ENCODE peak calls at places on chromosomes 4 and X, in five cellular contexts. N, D, Q, G and O are unnamed samples. For H3K4me1 and H3K9me3, the result is how much of the 10 kb centered on the place peaks cover.

GRCh38 chr4:3531306-3531886 is 826 bp downstream of the LRPAP1 start:
- DNase-seq in G (peak), D (no peak), N (peak), Q (peak), O (no peak)

GRCh38 chr4:76704133-76704881 is 193.6 kb downstream of the SOWAHB start:
- DNase-seq in N (no peak), G (peak), D (no peak), Q (no peak), O (no peak)

GRCh38 chr4:3127129-3127528 is 52.6 kb downstream of the HTT start:
- DNase-seq in G (no peak), Q (no peak), D (no peak), N (no peak), O (no peak)

GRCh38 chr4:113222431-113222979 is 173.1 kb downstream of the ANK2 start:
- DNase-seq in N (no peak), Q (no peak), G (no peak), D (no peak), O (no peak)

GRCh38 chr4:38681283-38682066 is 17.5 kb downstream of the KLF3 start:
- DNase-seq in N (no peak), Q (no peak), G (peak), D (no peak), O (no peak)

GRCh38 chr4:175308236-175308635 is 390.1 kb downstream of the ADAM29 start:
- DNase-seq in N (no peak), D (no peak), Q (no peak), G (no peak), O (no peak)

GRCh38 chr4:8920289-8920965 is 48.8 kb upstream of the HMX1 start:
- DNase-seq in G (no peak), D (no peak), Q (peak), N (no peak), O (peak)

GRCh38 chr4:187366530-187367279 is 628.9 kb upstream of the ZFP42 start:
- DNase-seq in N (no peak), G (no peak), D (no peak), Q (no peak), O (no peak)

GRCh38 chr4:189941005-189941450 is 356 bp downstream of the FRG1 start:
- DNase-seq in N (no peak), Q (no peak), G (no peak), D (no peak), O (no peak)

GRCh38 chr4:8157944-8158709 is 486 bp downstream of the ABLIM2 start:
- DNase-seq in G (no peak), D (peak), Q (peak), N (no peak), O (no peak)

GRCh38 chr4:14110407-14110806 is 482.9 kb upstream of the BOD1L1 start:
- DNase-seq in N (no peak), D (no peak), Q (no peak), G (peak), O (no peak)

GRCh38 chrX:68997911-68998310 is 167.3 kb downstream of the PJA1 start:
- DNase-seq in G (peak), N (no peak), D (peak), Q (no peak), O (peak)

GRCh38 chr4:3250438-3250955 is 1.5 kb downstream of the MSANTD1 start:
- DNase-seq in Q (peak), D (no peak), N (no peak), G (no peak), O (no peak)

GRCh38 chr4:3522651-3523050 is 9.6 kb downstream of the LRPAP1 start:
- DNase-seq in G (no peak), Q (peak), N (no peak), D (no peak), O (no peak)

GRCh38 chr4:67565284-67565683 is 6.8 kb downstream of the STAP1 start:
- DNase-seq in Q (no peak), G (peak), N (no peak), D (no peak), O (no peak)

GRCh38 chr4:113575391-113575790 is 186.1 kb downstream of the CAMK2D start:
- DNase-seq in G (peak), D (no peak), Q (no peak), N (no peak), O (no peak)

GRCh38 chr4:182242793-182243192 is 409 bp upstream of the TENM3 start:
- DNase-seq in D (no peak), G (peak), Q (no peak), N (no peak), O (no peak)

GRCh38 chrX:151488677-151489076 is 74.8 kb upstream of the PASD1 start:
- DNase-seq in N (peak), D (no peak), G (no peak), Q (no peak), O (no peak)

GRCh38 chr4:170248029-170248428 is 158.3 kb upstream of the AADAT start:
- DNase-seq in G (no peak), Q (no peak), D (no peak), N (no peak), O (no peak)

GRCh38 chrX:34880656-34881055 is 61.9 kb upstream of the FAM47B start:
- DNase-seq in N (no peak), Q (no peak), G (peak), D (no peak), O (no peak)

GRCh38 chr4:10747186-10747585 is 62.6 kb upstream of the CLNK start:
- DNase-seq in N (no peak), Q (no peak), G (no peak), D (no peak), O (no peak)

GRCh38 chrX:13005671-13006473 is 31.0 kb downstream of the TMSB4X start:
- DNase-seq in G (no peak), Q (no peak), D (no peak), N (peak), O (no peak)
- H3K4me1 ChIP-seq in G (under half), Q (under half), D (under half), N (half or more), O (under half)

GRCh38 chr4:137390141-137390540 is 142.2 kb downstream of the PCDH18 start:
- DNase-seq in N (no peak), Q (no peak), G (peak), D (no peak), O (no peak)

GRCh38 chr4:137394000-137394399 is 138.3 kb downstream of the PCDH18 start:
- DNase-seq in G (peak), D (no peak), Q (no peak), N (no peak), O (no peak)

GRCh38 chr4:137387924-137388323 is 144.4 kb downstream of the PCDH18 start:
- DNase-seq in G (peak), N (no peak), Q (no peak), D (no peak), O (no peak)

GRCh38 chr4:137393043-137393442 is 139.3 kb downstream of the PCDH18 start:
- DNase-seq in N (no peak), D (peak), Q (no peak), G (peak), O (no peak)

GRCh38 chr4:137390707-137391106 is 141.6 kb downstream of the PCDH18 start:
- DNase-seq in Q (no peak), N (no peak), D (no peak), G (peak), O (no peak)
- H3K4me3 ChIP-seq in Q (no peak), N (no peak), D (no peak), G (no peak), O (no peak)

DNA sequence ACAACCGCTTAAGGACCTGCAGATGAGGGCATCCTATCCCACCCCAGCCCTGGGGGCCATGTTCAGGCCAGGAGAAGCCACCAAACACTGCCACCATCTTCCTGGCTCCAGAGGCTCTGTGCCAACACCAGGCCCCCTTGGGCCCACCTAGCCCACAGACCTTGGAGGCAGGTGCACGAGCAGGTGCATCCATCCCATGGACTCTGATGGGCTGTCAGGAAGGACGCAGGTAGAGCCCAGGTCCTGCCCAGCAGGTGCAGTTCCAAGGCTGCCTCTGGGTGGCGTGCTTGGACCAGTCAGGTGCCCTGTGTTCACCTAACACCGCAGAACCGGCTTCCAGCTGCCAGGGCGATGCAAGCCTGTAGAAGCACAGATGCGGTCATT is 22.8 kb upstream of the PDE6B start:
- DNase-seq in G (peak), Q (no peak), D (no peak), N (peak), O (no peak)
- H3K9me3 ChIP-seq in G (under half), Q (under half), D (under half), N (under half), O (under half)

DNA sequence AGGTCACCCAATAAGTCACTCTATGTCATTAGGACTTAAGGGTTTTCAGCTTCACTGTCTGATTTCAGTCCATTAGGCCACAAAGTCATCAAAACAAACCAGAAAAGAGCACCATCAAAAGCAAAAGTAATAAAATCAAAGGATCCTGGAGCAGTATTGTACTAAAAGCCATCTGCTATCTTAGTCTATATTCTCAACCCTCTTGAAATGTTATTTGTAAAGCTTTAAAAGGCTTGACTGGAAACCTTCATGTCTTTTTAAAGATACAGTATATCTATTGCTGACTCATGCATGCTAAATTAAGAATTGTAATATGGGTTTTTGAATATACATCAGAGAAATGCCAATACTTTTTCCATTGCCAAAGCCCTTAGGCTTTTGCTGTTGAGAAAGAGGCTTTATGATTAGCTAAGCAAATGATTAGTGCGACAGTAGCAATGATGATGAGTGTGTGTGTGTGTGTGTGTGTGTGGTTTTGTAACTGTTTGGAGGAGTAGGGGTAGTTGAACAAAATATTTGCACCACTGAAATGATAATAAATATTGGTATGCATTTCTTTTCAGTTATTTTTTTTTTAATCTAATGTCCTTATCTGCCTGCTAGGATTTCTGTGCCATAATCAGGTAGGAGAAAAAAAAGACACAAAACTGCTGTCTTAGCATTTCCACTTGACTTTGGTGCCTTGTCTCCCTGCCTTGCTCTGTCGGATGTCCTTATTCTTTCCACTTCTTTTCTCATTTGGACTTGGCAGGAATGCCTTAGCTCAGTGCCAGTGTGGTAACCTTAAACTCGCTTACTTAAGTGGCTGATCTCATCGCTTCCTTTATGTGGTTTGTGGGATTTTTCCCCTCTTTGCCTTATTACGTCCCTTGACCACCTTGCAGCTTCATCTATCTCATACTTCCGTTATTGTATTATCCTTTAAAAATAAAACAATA is 119.7 kb downstream of the PCDH7 start:
- DNase-seq in N (no peak), Q (no peak), G (peak), D (no peak), O (no peak)
- H3K4me1 ChIP-seq in N (under half), Q (under half), G (half or more), D (under half), O (under half)

GRCh38 chr4:176383273-176384077 is 63.7 kb downstream of the SPCS3 start:
- DNase-seq in Q (no peak), G (peak), D (no peak), N (no peak), O (no peak)
- H3K4me3 ChIP-seq in Q (no peak), G (no peak), D (no peak), N (no peak), O (no peak)

GRCh38 chr4:476501-476900 is 22.5 kb downstream of the ZNF721 start:
- DNase-seq in N (no peak), D (no peak), Q (no peak), G (peak), O (no peak)
- H3K9me3 ChIP-seq in N (under half), D (under half), Q (under half), G (under half), O (under half)

DNA sequence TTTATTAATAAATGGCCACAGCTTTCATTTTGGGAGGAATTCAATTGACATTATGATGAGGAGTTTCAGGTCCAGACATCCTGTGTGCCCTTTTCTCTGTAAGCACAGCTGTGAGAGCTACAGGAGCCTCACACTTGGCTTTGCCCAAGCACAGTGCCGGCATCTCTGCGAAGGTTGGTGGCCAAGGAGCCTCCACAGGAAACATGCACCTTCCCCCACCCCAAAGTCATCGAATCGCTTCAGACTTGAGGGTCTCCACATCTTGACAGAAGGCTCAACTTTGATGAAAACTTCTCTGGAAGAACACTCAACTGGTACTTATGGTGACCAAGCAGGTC is 100.0 kb downstream of the SYNPO2 start:
- DNase-seq in G (no peak), D (no peak), Q (no peak), N (no peak), O (no peak)
- H3K4me1 ChIP-seq in G (under half), D (under half), Q (under half), N (under half), O (half or more)

DNA sequence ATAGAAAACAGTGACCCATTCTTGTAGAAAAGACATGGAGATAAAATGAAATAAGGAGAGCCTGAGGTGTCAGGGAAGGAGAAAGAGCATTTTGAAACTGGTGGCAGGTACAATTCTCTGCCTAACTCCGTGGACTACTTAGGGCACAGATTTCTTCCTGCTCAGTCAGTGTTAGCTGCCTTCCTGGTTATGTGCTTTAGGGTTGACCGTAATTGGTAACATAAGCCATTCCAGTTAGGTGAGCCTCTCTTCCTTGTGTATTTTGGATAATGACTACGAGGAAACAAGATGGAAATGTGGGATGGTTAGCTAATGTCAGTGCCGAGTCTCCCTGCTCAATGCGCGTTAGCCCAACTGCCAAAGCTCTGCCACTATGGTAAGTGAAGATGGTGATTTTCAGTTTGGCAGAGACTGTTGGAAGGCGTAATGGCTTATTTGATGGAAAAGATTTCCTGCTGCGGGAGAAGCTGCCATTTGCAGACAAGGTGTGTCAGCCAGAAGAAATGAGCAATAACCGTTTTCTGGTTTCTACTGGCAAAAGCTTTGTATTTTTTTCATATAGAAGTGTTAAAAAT is 174.1 kb downstream of the CBR4 start:
- DNase-seq in G (no peak), D (no peak), Q (no peak), N (no peak), O (no peak)
- H3K4me3 ChIP-seq in G (no peak), D (peak), Q (peak), N (no peak), O (peak)